ENCODE peak calls at places on chromosome 4, in seven cellular contexts. L is hepatocyte, G is K562, J is H9, Q is GM23248, B is PC-3, H is fibroblast of lung. T is an unnamed sample.
A peak's percentile ranks its signal among the peaks of the same experiment; 100 is the strongest.

GRCh38 chr4:52574036-52574435 is 85.1 kb downstream of the USP46 start:
- DNase-seq in B (no peak), G (no peak), J (no peak), H (no peak), L (no peak), Q (no peak), T (no peak)

GRCh38 chr4:78293348-78293747 is 236.2 kb downstream of the FRAS1 start:
- DNase-seq in J (no peak), Q (peak; percentile 68), G (no peak), H (peak; percentile 63), B (no peak), L (no peak), T (no peak)

GRCh38 chr4:153497988-153498967 is 32.1 kb downstream of the TMEM131L start:
- DNase-seq in Q (peak; percentile 75), B (no peak), H (peak; percentile 67), L (peak; percentile 36), G (no peak), J (no peak), T (peak; percentile 87)

GRCh38 chr4:133812236-133812635 is 389.4 kb downstream of the PABPC4L start:
- DNase-seq in G (no peak), B (no peak), J (no peak), H (no peak), L (no peak), Q (no peak), T (no peak)

GRCh38 chr4:177455591-177455990 is 13.4 kb upstream of the AGA start:
- DNase-seq in J (no peak), B (no peak), L (peak; percentile 66), H (peak; percentile 47), G (peak; percentile 9), Q (no peak), T (no peak)

GRCh38 chr4:3520796-3521600 is 11.2 kb downstream of the LRPAP1 start:
- DNase-seq in B (no peak), G (no peak), L (no peak), Q (no peak), H (no peak), J (no peak), T (no peak)

GRCh38 chr4:157389751-157390150 is 169.2 kb downstream of the GRIA2 start:
- DNase-seq in L (no peak), J (no peak), H (no peak), G (no peak), B (no peak), Q (no peak), T (no peak)

GRCh38 chr4:2449511-2450392 is 19.2 kb upstream of the RNF4 start:
- DNase-seq in G (no peak), J (no peak), B (no peak), Q (no peak), L (no peak), H (no peak), T (no peak)

GRCh38 chr4:83356899-83357661 is 22.4 kb upstream of the HPSE start:
- DNase-seq in B (peak; percentile 92), Q (peak; percentile 91), J (no peak), H (peak; percentile 92), G (no peak), L (peak; percentile 63), T (no peak)

GRCh38 chr4:156169011-156169410 is 215.3 kb upstream of the CTSO start:
- DNase-seq in H (peak; percentile 90), L (peak; percentile 72), J (peak; percentile 40), Q (peak; percentile 90), B (peak; percentile 75), G (no peak), T (peak; percentile 73)

GRCh38 chr4:71550220-71551190 is 211.7 kb downstream of the SLC4A4 start:
- DNase-seq in H (peak; percentile 72), B (peak; percentile 66), G (no peak), J (no peak), L (peak; percentile 42), Q (peak; percentile 48), T (no peak)

GRCh38 chr4:77711469-77711868 is 105.8 kb downstream of the CXCL13 start:
- DNase-seq in G (no peak), Q (no peak), B (no peak), J (no peak), H (no peak), L (no peak), T (peak; percentile 43)

GRCh38 chr4:52852696-52853095 is 9.4 kb upstream of the RASL11B start:
- DNase-seq in L (no peak), G (no peak), H (no peak), B (no peak), Q (no peak), J (no peak), T (no peak)

GRCh38 chr4:108492816-108493595 is 127.4 kb upstream of the RPL34 start:
- DNase-seq in Q (peak; percentile 23), L (peak; percentile 15), G (no peak), J (peak; percentile 75), H (peak; percentile 22), B (peak; percentile 4), T (peak; percentile 52)

GRCh38 chr4:19580090-19580489 is 671.6 kb upstream of the SLIT2 start:
- DNase-seq in Q (peak; percentile 58), H (peak; percentile 75), G (no peak), J (no peak), B (no peak), L (no peak), T (no peak)

GRCh38 chr4:40321671-40322131 is 13.4 kb upstream of the CHRNA9 start:
- DNase-seq in H (peak; percentile 84), J (no peak), L (no peak), B (no peak), Q (peak; percentile 47), G (no peak), T (no peak)

GRCh38 chr4:14562901-14563300 is 439.4 kb upstream of the CPEB2 start:
- DNase-seq in J (no peak), G (no peak), Q (no peak), L (no peak), B (no peak), H (no peak), T (no peak)

GRCh38 chr4:14568356-14568755 is 433.9 kb upstream of the CPEB2 start:
- DNase-seq in L (no peak), H (peak; percentile 54), Q (no peak), G (no peak), J (no peak), B (no peak), T (no peak)

GRCh38 chr4:14560577-14560976 is 441.7 kb upstream of the CPEB2 start:
- DNase-seq in Q (no peak), B (no peak), H (no peak), L (no peak), G (no peak), J (no peak), T (no peak)

GRCh38 chr4:14566518-14566917 is 435.8 kb upstream of the CPEB2 start:
- DNase-seq in B (peak; percentile 54), G (no peak), H (peak; percentile 59), J (no peak), Q (no peak), L (no peak), T (no peak)

GRCh38 chr4:14564281-14564680 is 438.0 kb upstream of the CPEB2 start:
- DNase-seq in B (no peak), Q (no peak), H (no peak), G (no peak), L (no peak), J (no peak), T (no peak)
- H2AFZ ChIP-seq in B (no peak overlapping the region), Q (no peak overlapping the region), H (no peak overlapping the region), G (no peak overlapping the region), L (no peak overlapping the region), J (no peak overlapping the region), T (no peak overlapping the region)

GRCh38 chr4:36758312-36758690 is 476.9 kb downstream of the DTHD1 start:
- DNase-seq in H (no peak), L (peak; percentile 10), Q (no peak), J (no peak), B (no peak), G (no peak), T (no peak)
- H2AFZ ChIP-seq in H (no peak overlapping the region), L (no peak overlapping the region), Q (no peak overlapping the region), J (no peak overlapping the region), B (no peak overlapping the region), G (no peak overlapping the region), T (no peak overlapping the region)

GRCh38 chr4:17117746-17118145 is 219.3 kb upstream of the LDB2 start:
- DNase-seq in L (no peak), G (no peak), J (no peak), Q (no peak), B (no peak), H (no peak), T (no peak)
- H2AFZ ChIP-seq in L (no peak overlapping the region), G (no peak overlapping the region), J (no peak overlapping the region), Q (no peak overlapping the region), B (no peak overlapping the region), H (no peak overlapping the region), T (no peak overlapping the region)

DNA sequence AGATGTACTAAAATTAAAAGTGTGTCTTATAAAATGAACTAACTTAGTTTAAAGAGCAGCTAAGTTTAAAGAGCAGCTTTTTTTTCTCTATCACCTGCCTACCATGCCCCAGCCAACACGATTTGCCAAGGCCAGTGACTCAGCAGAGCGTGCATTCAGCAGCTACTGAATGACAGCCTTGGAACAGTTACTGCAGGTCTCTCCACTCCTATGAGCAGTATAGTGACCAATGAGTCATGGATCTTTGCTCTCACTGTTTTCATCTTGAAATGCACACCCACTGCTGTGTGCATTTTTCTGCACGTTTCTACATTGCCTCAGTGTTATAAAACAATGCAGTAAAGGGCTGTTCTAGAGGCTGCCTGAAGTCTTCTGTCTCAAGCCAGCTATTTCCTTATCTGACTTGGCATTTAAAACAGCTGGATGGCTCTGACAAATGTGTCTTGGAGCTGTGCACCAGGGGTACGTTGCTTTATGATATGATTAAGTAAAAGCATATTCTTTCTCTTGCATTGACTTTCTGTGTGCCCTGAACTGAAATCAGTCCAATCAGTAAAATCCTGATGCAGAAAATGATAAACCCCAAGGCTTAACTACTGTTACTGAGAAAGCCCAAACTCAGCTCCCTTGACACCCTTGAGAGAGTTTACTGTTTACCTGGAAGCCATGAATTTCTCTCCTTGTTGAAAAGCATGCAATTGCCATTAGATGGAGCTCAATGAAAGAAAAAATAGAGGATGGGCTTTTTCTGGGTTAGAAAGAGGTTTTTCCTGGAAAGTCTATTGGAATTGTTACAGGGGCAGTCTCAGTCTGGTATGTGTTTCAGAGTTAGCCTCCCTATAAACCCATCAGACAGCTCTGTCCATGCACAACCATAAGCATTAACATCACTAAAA is 66.2 kb upstream of the C4orf54 start:
- DNase-seq in B (peak; percentile 75), L (peak; percentile 86), G (peak; percentile 26), J (peak; percentile 31), H (peak; percentile 87), Q (peak; percentile 64), T (peak; percentile 61)
- H2AFZ ChIP-seq in B (no peak overlapping the region), L (no peak overlapping the region), G (peak overlapping the region; percentile 72), J (no peak overlapping the region), H (no peak overlapping the region), Q (no peak overlapping the region), T (no peak overlapping the region)

DNA sequence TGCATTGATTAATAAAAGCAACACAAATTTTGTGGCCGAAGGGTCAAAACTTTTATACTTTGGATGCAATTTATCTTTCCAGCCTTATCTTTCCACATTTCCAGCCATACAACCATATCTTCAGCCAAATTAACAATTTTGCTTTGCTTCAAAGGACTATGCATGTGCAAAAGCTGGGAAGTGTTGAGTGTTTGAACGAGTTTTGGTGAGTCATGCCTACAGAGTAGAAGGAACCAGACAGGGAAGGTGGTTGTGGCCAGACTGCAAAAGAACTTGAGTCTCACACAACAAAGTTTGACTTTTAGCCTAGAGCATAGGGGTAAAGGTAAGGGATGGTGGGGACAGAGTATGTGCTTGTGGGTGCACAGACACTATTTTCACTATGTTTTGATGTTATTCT is 53.0 kb upstream of the GABRA2 start:
- DNase-seq in L (no peak), H (peak; percentile 25), B (peak; percentile 2), G (no peak), J (no peak), Q (no peak), T (no peak)
- H2AFZ ChIP-seq in L (no peak overlapping the region), H (no peak overlapping the region), B (no peak overlapping the region), G (no peak overlapping the region), J (no peak overlapping the region), Q (no peak overlapping the region), T (no peak overlapping the region)

GRCh38 chr4:24116107-24116506 is 226.3 kb upstream of the PPARGC1A start:
- DNase-seq in L (no peak), Q (no peak), B (no peak), J (no peak), G (no peak), H (no peak), T (no peak)
- H2AFZ ChIP-seq in L (no peak overlapping the region), Q (no peak overlapping the region), B (no peak overlapping the region), J (no peak overlapping the region), G (no peak overlapping the region), H (no peak overlapping the region), T (no peak overlapping the region)